ENCODE peak calls at places on chromosomes 7 and 10, in five cellular contexts. H is kidney epithelial cell, B is psoas muscle, C is fibroblast of the aortic adventitia, G is WERI-Rb-1. P is an unnamed sample.

GRCh38 chr10:14564268-14564744 is 210.4 kb downstream of the FAM107B start:
- DNase-seq in B (no peak), H (no peak), C (no peak), G (no peak), P (no peak)

GRCh38 chr10:96987842-96988175 is 155.7 kb downstream of the LCOR start:
- DNase-seq in B (no peak), C (no peak), H (no peak), G (no peak), P (no peak)

GRCh38 chr7:114487174-114487573 is 72.6 kb downstream of the FOXP2 start:
- DNase-seq in H (no peak), G (no peak), B (no peak), C (no peak), P (no peak)

GRCh38 chr10:85537561-85537960 is 829.0 kb downstream of the GRID1 start:
- DNase-seq in G (no peak), H (no peak), C (no peak), B (no peak), P (no peak)

GRCh38 chr10:11687357-11687771 is 54.8 kb upstream of the ECHDC3 start:
- DNase-seq in C (no peak), G (no peak), H (peak), B (no peak), P (no peak)

GRCh38 chr10:14971867-14972448 is 12.8 kb downstream of the MEIG1 start:
- DNase-seq in G (peak), B (peak), H (no peak), C (peak), P (peak)

GRCh38 chr7:276230-276835 is 13.6 kb upstream of the FOXL3 start:
- DNase-seq in G (no peak), C (no peak), B (no peak), H (no peak), P (no peak)

GRCh38 chr7:155104913-155105312 is 34.8 kb downstream of the HTR5A start:
- DNase-seq in B (no peak), C (no peak), H (no peak), G (no peak), P (no peak)

GRCh38 chr7:18402488-18403183 is 92.9 kb upstream of the HDAC9 start:
- DNase-seq in H (no peak), C (peak), G (no peak), B (no peak), P (no peak)

GRCh38 chr10:5356479-5356763 is 8.3 kb upstream of the UCN3 start:
- DNase-seq in H (no peak), G (no peak), C (no peak), B (no peak), P (no peak)

GRCh38 chr7:21429786-21430574 is 2.1 kb downstream of the SP4 start:
- DNase-seq in C (no peak), G (no peak), B (no peak), H (no peak), P (no peak)

GRCh38 chr7:22561356-22561755 is 61.4 kb upstream of the STEAP1B start:
- DNase-seq in G (no peak), H (peak), C (peak), B (peak), P (peak)

GRCh38 chr7:142500364-142500763 is 242.5 kb upstream of the PRSS58 start:
- DNase-seq in H (no peak), B (no peak), G (no peak), C (no peak), P (no peak)

GRCh38 chr10:10605551-10606081 is 412.1 kb upstream of the CELF2 start:
- DNase-seq in H (no peak), G (no peak), B (peak), C (peak), P (no peak)

GRCh38 chr7:36227223-36227622 is 74.2 kb downstream of the EEPD1 start:
- DNase-seq in H (no peak), G (no peak), B (peak), C (peak), P (no peak)

GRCh38 chr10:72353028-72353962 is 1.4 kb downstream of the DNAJB12 start:
- DNase-seq in G (peak), B (no peak), C (peak), H (no peak), P (no peak)

GRCh38 chr7:44994877-44995554 is 5.0 kb upstream of the CCM2 start:
- DNase-seq in H (no peak), B (no peak), C (no peak), G (no peak), P (no peak)

GRCh38 chr7:6558837-6559236 is 7.6 kb upstream of the GRID2IP start:
- DNase-seq in G (peak), B (no peak), C (peak), H (no peak), P (peak)

GRCh38 chr10:112546474-112546873 is 99.5 kb downstream of the VTI1A start:
- DNase-seq in H (no peak), B (no peak), C (no peak), G (no peak), P (no peak)

GRCh38 chr10:3357729-3358128 is 185.1 kb upstream of the PITRM1 start:
- DNase-seq in G (no peak), B (no peak), H (no peak), C (no peak), P (no peak)

GRCh38 chr7:133936074-133936473 is 191.1 kb upstream of the LRGUK start:
- DNase-seq in G (no peak), H (peak), B (no peak), C (peak), P (no peak)

GRCh38 chr7:43028106-43028505 is 84.3 kb upstream of the HECW1 start:
- DNase-seq in G (peak), C (no peak), H (no peak), B (no peak), P (no peak)

GRCh38 chr7:29866490-29866930 is 60.2 kb downstream of the WIPF3 start:
- DNase-seq in C (peak), B (peak), G (no peak), H (no peak), P (no peak)

GRCh38 chr10:110684800-110685446 is 40.8 kb downstream of the RBM20 start:
- DNase-seq in G (no peak), H (no peak), B (peak), C (peak), P (no peak)

GRCh38 chr10:52187521-52188258 is 126.4 kb upstream of the DKK1 start:
- DNase-seq in C (no peak), B (no peak), H (no peak), G (no peak), P (no peak)

GRCh38 chr7:100516135-100516812 is 22.7 kb upstream of the AGFG2 start:
- DNase-seq in G (peak), C (peak), H (peak), B (peak), P (no peak)

GRCh38 chr7:32115831-32116230 is 45.6 kb upstream of the PDE1C start:
- DNase-seq in C (peak), H (peak), G (no peak), B (no peak), P (no peak)

GRCh38 chr7:34108150-34108549 is 202.8 kb downstream of the BMPER start:
- DNase-seq in H (no peak), C (peak), B (peak), G (no peak), P (no peak)

GRCh38 chr10:131250454-131251145 is 60.9 kb downstream of the TCERG1L start:
- DNase-seq in G (no peak), H (no peak), C (no peak), B (no peak), P (peak)

GRCh38 chr10:35504132-35504531 is 101.0 kb upstream of the GJD4 start:
- DNase-seq in H (no peak), C (no peak), B (no peak), G (no peak), P (no peak)

GRCh38 chr10:35502697-35503096 is 102.4 kb upstream of the GJD4 start:
- DNase-seq in B (no peak), C (no peak), G (no peak), H (no peak), P (no peak)

GRCh38 chr10:35498693-35499092 is 106.4 kb upstream of the GJD4 start:
- DNase-seq in B (no peak), G (no peak), C (no peak), H (no peak), P (no peak)

GRCh38 chr10:35503548-35503947 is 101.6 kb upstream of the GJD4 start:
- DNase-seq in G (no peak), B (no peak), H (no peak), C (no peak), P (no peak)

GRCh38 chr10:35501923-35502322 is 103.2 kb upstream of the GJD4 start:
- DNase-seq in C (no peak), G (no peak), B (no peak), H (no peak), P (no peak)
- TF ChIP-seq CTCF in C (peak), G (peak), B (no peak), H (no peak), P (no peak)

DNA sequence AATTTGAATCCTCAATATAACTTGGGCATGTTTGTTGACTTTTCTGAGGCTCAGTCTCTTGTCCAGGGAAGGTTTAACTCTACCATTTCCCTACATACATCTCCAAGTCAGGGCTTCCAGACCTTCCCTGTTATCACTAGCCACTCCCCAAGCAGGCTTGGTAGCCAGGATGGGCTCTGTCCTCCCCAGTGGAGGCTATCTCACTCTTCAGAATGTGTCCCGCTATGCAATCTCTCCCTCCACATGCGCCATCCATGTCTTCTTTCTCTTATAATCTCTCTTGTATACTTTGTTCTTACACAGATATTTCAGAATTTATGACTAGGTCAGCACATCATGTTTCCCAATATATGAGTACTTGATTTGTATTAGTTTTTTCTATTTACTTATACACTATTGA is 310.4 kb downstream of the HGF start:
- DNase-seq in C (no peak), B (no peak), G (no peak), H (no peak), P (no peak)
- TF ChIP-seq CTCF in C (no peak), B (no peak), G (no peak), H (no peak), P (no peak)

GRCh38 chr10:49616421-49617230 is 2.8 kb downstream of the CHAT start:
- DNase-seq in H (no peak), B (no peak), C (no peak), G (peak), P (no peak)
- TF ChIP-seq CTCF in H (no peak), B (no peak), C (no peak), G (peak), P (no peak)

GRCh38 chr10:123687758-123688157 is 21.6 kb downstream of the GPR26 start:
- DNase-seq in H (no peak), B (no peak), G (peak), C (no peak), P (peak)
- TF ChIP-seq CTCF in H (peak), B (no peak), G (peak), C (no peak), P (no peak)

GRCh38 chr10:127720142-127720541 is 16.8 kb upstream of the FOXI2 start:
- DNase-seq in B (no peak), G (no peak), C (no peak), H (no peak), P (no peak)

GRCh38 chr10:127715782-127716378 is 21.1 kb upstream of the FOXI2 start:
- DNase-seq in H (no peak), B (no peak), C (peak), G (no peak), P (no peak)

GRCh38 chr10:127720903-127721302 is 16.1 kb upstream of the FOXI2 start:
- DNase-seq in H (no peak), G (no peak), B (no peak), C (no peak), P (no peak)

DNA sequence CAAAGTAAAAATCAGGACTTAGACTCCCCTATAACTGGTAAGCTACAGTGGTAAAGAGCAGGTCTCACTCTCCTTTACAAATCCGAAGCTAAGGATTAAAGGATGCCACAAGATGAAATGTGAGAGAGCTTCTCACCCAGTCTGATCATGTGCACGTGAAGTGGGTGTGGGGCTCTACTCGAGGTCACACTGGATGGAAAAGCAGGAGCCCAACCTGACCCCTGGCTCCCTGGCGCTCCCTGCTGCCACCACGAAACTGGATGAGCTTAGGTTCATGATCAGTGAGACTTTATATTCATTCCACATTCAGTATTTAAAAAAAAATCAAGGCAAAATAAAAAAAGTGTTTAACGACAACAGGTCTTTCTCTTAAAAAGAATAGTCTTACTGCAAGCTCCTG is 21.7 kb upstream of the FOXI2 start:
- DNase-seq in B (no peak), H (no peak), G (peak), C (no peak), P (no peak)
- TF ChIP-seq CTCF in B (no peak), H (no peak), G (no peak), C (no peak), P (no peak)

DNA sequence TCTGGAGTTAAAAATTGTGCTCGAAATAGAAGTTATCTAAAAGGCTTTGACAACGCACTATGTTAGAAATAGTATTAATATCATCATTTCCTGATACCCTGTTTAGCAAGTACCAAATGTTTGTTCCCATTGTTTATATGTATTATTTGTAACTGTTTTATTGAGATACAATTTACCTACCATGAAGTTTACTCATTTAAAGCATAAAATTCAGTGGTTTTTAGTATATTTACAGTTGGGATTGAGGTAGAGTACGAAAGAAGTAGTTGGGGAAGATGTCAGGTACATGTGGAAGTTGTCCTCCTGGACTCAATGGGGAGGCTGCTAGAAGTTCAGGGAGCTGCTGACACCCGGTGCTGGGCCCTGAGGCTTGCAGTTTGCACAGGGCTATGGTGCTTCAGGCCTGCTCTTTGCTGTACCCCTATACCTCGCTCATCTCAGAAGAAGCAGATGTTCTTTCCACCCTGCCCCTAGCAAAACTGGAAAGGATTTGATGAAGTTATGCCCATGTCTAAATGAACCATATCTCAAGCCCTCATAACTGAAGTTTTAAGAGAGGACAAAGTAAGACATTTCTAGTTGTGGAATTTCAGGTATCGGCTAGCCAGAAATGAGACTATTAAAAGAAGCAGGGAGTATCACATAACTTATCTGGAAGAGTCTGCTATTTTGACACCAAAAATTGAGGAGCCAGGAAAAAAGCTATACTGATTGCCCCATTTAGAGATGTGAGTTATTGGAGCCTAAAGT is 25.2 kb upstream of the WNT16 start:
- DNase-seq in H (no peak), G (no peak), B (no peak), C (no peak), P (no peak)
- TF ChIP-seq CTCF in H (no peak), G (no peak), B (no peak), C (no peak), P (no peak)

GRCh38 chr10:22259280-22259679 is 41.5 kb upstream of the EBLN1 start:
- DNase-seq in G (peak), C (no peak), B (no peak), H (no peak), P (no peak)
- TF ChIP-seq CTCF in G (peak), C (no peak), B (no peak), H (no peak), P (no peak)

DNA sequence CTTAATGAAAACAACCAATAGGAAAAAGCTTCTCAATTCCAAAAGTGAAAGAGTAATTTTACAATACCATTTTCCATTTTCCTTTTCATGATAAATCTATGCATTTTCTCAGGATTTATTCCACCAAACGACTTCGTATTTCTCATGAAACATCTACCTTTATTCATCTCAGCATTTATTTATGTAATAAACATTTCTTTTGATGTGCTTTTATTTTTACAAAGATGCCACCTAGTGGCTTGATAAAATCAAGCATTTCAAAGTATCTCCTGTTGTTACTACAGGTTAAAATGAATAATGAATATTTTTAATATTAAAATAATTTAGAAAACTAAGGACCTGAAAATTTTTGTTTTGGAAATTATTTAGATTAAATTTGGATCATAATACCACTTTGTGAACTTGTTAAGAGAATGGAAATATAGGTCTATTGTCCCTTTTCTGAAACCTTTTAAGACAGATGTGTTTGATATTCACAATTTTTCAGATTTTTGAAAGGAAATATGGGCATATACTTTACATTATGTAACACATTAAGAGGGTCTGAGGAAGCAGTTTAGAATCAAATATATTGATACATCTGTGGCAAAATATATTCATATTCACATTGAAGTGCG is 2.7 kb upstream of the IQUB start:
- DNase-seq in H (no peak), B (no peak), G (no peak), C (peak), P (no peak)
- TF ChIP-seq CTCF in H (peak), B (peak), G (no peak), C (peak), P (peak)

P was measured in nephron progenitor cell.